ENCODE peak calls at places on chromosome 14, in six cellular contexts. U is right lobe of liver; F is activated CD8-positive, alpha-beta T cell treated with anti-CD3 and anti-CD28 coated beads for 36 hours; J is stimulated activated naive CD8-positive, alpha-beta T cell treated with anti-CD3 and anti-CD28 coated beads, Interleukin-15, Interleukin-2, amounts not matched to agents 100 U/mL and 50 U/mL, for 24 hours; H is MM.1S; D is T-cell. Y is an unnamed sample.

GRCh38 chr14:104091061-104091926 is 5.8 kb downstream of the ASPG start:
- DNase-seq in U (peak), F (no peak), J (no peak), H (no peak), D (no peak), Y (peak)

GRCh38 chr14:74148705-74149104 is 63.9 kb downstream of the LIN52 start:
- DNase-seq in U (no peak), F (no peak), J (no peak), H (no peak), D (no peak), Y (no peak)

GRCh38 chr14:94045563-94046345 is 19.6 kb downstream of the OTUB2 start:
- DNase-seq in U (no peak), F (no peak), J (no peak), H (no peak), D (no peak), Y (no peak)

GRCh38 chr14:62428429-62429203 is 616.6 kb downstream of the KCNH5 start:
- DNase-seq in U (no peak), F (no peak), J (no peak), H (no peak), D (no peak), Y (no peak)

GRCh38 chr14:103847954-103848719 is 762 bp upstream of the PPP1R13B start:
- DNase-seq in U (peak), F (no peak), J (no peak), H (peak), D (peak), Y (no peak)

GRCh38 chr14:25050494-25051170 is 685 bp upstream of the STXBP6 start:
- DNase-seq in U (no peak), F (no peak), J (no peak), H (no peak), D (no peak), Y (peak)

GRCh38 chr14:64465856-64466554 is 706 bp downstream of the AKAP5 start:
- DNase-seq in U (no peak), F (no peak), J (no peak), H (no peak), D (no peak), Y (peak)

GRCh38 chr14:59206892-59207291 is 18.4 kb downstream of the DAAM1 start:
- DNase-seq in U (no peak), F (no peak), J (no peak), H (no peak), D (no peak), Y (no peak)

GRCh38 chr14:35701531-35701930 is 107.6 kb downstream of the RALGAPA1 start:
- DNase-seq in U (no peak), F (no peak), J (no peak), H (no peak), D (no peak), Y (no peak)

Y was measured in mucosa of descending colon.